ENCODE peak calls at places on chromosomes 11 and 22, in nine cellular contexts. One of them, this sample, is unnamed.

GRCh38 chr11:86275493-86276370 is 26.3 kb upstream of the HIKESHI start:
- DNase-seq in mucosa of descending colon: no peak
- DNase-seq in foreskin fibroblast: no peak
- DNase-seq in fibroblast of lung: no peak
- DNase-seq in astrocyte of the spinal cord: no peak
- DNase-seq in mammary epithelial cell: no peak
- DNase-seq in choroid plexus epithelial cell: no peak
- DNase-seq in fibroblast of pulmonary artery: no peak
- DNase-seq in upper lobe of right lung: no peak
- DNase-seq in this sample: no peak

GRCh38 chr11:28447226-28447625 is 339.0 kb downstream of the METTL15 start:
- DNase-seq in astrocyte of the spinal cord: peak; percentile 60
- DNase-seq in fibroblast of pulmonary artery: peak; percentile 35
- DNase-seq in fibroblast of lung: peak; percentile 71
- DNase-seq in choroid plexus epithelial cell: peak; percentile 89
- DNase-seq in foreskin fibroblast: peak; percentile 56
- DNase-seq in mucosa of descending colon: no peak
- DNase-seq in upper lobe of right lung: no peak
- DNase-seq in mammary epithelial cell: no peak
- DNase-seq in this sample: peak; percentile 24

GRCh38 chr11:7561562-7561961 is 47.8 kb downstream of the PPFIBP2 start:
- DNase-seq in upper lobe of right lung: no peak
- DNase-seq in astrocyte of the spinal cord: no peak
- DNase-seq in mammary epithelial cell: no peak
- DNase-seq in fibroblast of lung: no peak
- DNase-seq in fibroblast of pulmonary artery: no peak
- DNase-seq in mucosa of descending colon: no peak
- DNase-seq in foreskin fibroblast: no peak
- DNase-seq in choroid plexus epithelial cell: no peak
- DNase-seq in this sample: no peak

GRCh38 chr11:120052196-120052775 is 85.6 kb downstream of the TRIM29 start:
- DNase-seq in mammary epithelial cell: no peak
- DNase-seq in mucosa of descending colon: no peak
- DNase-seq in upper lobe of right lung: no peak
- DNase-seq in astrocyte of the spinal cord: no peak
- DNase-seq in fibroblast of lung: no peak
- DNase-seq in fibroblast of pulmonary artery: no peak
- DNase-seq in choroid plexus epithelial cell: no peak
- DNase-seq in foreskin fibroblast: no peak
- DNase-seq in this sample: no peak

GRCh38 chr11:112728288-112728687 is 232.9 kb upstream of the NCAM1 start:
- DNase-seq in foreskin fibroblast: no peak
- DNase-seq in astrocyte of the spinal cord: no peak
- DNase-seq in fibroblast of lung: no peak
- DNase-seq in mucosa of descending colon: no peak
- DNase-seq in fibroblast of pulmonary artery: no peak
- DNase-seq in mammary epithelial cell: no peak
- DNase-seq in choroid plexus epithelial cell: no peak
- DNase-seq in upper lobe of right lung: no peak
- DNase-seq in this sample: no peak

GRCh38 chr11:130514851-130515250 is 66.4 kb downstream of the ADAMTS15 start:
- DNase-seq in foreskin fibroblast: no peak
- DNase-seq in mucosa of descending colon: no peak
- DNase-seq in astrocyte of the spinal cord: no peak
- DNase-seq in fibroblast of lung: no peak
- DNase-seq in choroid plexus epithelial cell: no peak
- DNase-seq in upper lobe of right lung: no peak
- DNase-seq in mammary epithelial cell: no peak
- DNase-seq in fibroblast of pulmonary artery: no peak
- DNase-seq in this sample: no peak

GRCh38 chr22:46019351-46019750 is 42.4 kb upstream of the WNT7B start:
- DNase-seq in mammary epithelial cell: no peak
- DNase-seq in upper lobe of right lung: no peak
- DNase-seq in mucosa of descending colon: no peak
- DNase-seq in fibroblast of lung: no peak
- DNase-seq in astrocyte of the spinal cord: no peak
- DNase-seq in foreskin fibroblast: no peak
- DNase-seq in choroid plexus epithelial cell: no peak
- DNase-seq in fibroblast of pulmonary artery: no peak
- DNase-seq in this sample: no peak

GRCh38 chr11:95445746-95446333 is 214.8 kb upstream of the SESN3 start:
- DNase-seq in foreskin fibroblast: no peak
- DNase-seq in mucosa of descending colon: no peak
- DNase-seq in upper lobe of right lung: no peak
- DNase-seq in fibroblast of pulmonary artery: no peak
- DNase-seq in choroid plexus epithelial cell: no peak
- DNase-seq in fibroblast of lung: peak; percentile 2
- DNase-seq in mammary epithelial cell: no peak
- DNase-seq in astrocyte of the spinal cord: no peak
- DNase-seq in this sample: no peak

GRCh38 chr11:78876686-78877085 is 302.0 kb upstream of the NARS2 start:
- DNase-seq in fibroblast of lung: no peak
- DNase-seq in astrocyte of the spinal cord: no peak
- DNase-seq in fibroblast of pulmonary artery: no peak
- DNase-seq in foreskin fibroblast: peak; percentile 8
- DNase-seq in mucosa of descending colon: no peak
- DNase-seq in upper lobe of right lung: no peak
- DNase-seq in mammary epithelial cell: peak; percentile 53
- DNase-seq in choroid plexus epithelial cell: no peak
- DNase-seq in this sample: no peak

GRCh38 chr22:20764729-20765128 is 9.2 kb upstream of the SERPIND1 start:
- DNase-seq in astrocyte of the spinal cord: no peak
- DNase-seq in foreskin fibroblast: no peak
- DNase-seq in fibroblast of lung: no peak
- DNase-seq in choroid plexus epithelial cell: no peak
- DNase-seq in mucosa of descending colon: no peak
- DNase-seq in fibroblast of pulmonary artery: no peak
- DNase-seq in upper lobe of right lung: no peak
- DNase-seq in mammary epithelial cell: no peak
- DNase-seq in this sample: no peak

GRCh38 chr22:37518509-37519267 is 527 bp downstream of the CARD10 start:
- DNase-seq in mucosa of descending colon: peak; percentile 60
- DNase-seq in upper lobe of right lung: no peak
- DNase-seq in foreskin fibroblast: peak; percentile 38
- DNase-seq in astrocyte of the spinal cord: no peak
- DNase-seq in mammary epithelial cell: no peak
- DNase-seq in choroid plexus epithelial cell: no peak
- DNase-seq in fibroblast of pulmonary artery: no peak
- DNase-seq in fibroblast of lung: peak; percentile 17
- DNase-seq in this sample: no peak

GRCh38 chr22:26889794-26890193 is 232.4 kb downstream of the MIAT start:
- DNase-seq in upper lobe of right lung: no peak
- DNase-seq in fibroblast of pulmonary artery: no peak
- DNase-seq in fibroblast of lung: no peak
- DNase-seq in astrocyte of the spinal cord: no peak
- DNase-seq in foreskin fibroblast: peak; percentile 27
- DNase-seq in mammary epithelial cell: no peak
- DNase-seq in choroid plexus epithelial cell: peak; percentile 28
- DNase-seq in mucosa of descending colon: no peak
- DNase-seq in this sample: no peak

DNA sequence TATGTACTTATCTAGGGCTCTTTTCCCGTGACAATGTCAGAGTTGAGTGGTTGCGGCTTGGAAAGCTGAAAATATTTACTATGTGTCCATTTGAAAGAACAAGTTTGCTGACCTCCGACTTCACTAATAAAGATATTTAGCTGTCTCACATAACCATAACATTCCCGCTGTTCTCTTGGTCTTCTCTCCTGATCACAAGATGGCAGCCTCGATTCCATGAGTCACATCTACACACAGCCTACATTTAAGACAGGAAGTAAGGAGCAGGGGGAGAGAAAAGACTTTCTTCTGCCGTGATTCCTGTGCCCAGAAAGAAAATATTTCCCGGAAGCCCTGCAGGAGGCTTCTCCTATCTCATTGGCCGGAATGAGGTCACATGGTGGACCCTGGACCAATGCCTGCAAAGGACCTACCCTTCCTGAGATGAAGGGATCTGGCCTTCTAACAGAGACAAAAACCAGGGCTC is 47.4 kb upstream of the SYT13 start:
- DNase-seq in astrocyte of the spinal cord: peak; percentile 43
- DNase-seq in mucosa of descending colon: no peak
- DNase-seq in fibroblast of lung: peak; percentile 24
- DNase-seq in foreskin fibroblast: peak; percentile 51
- DNase-seq in fibroblast of pulmonary artery: peak; percentile 73
- DNase-seq in upper lobe of right lung: no peak
- DNase-seq in choroid plexus epithelial cell: peak; percentile 93
- DNase-seq in mammary epithelial cell: no peak
- DNase-seq in this sample: no peak
- H3K4me3 ChIP-seq in astrocyte of the spinal cord: no peak overlapping the region
- H3K4me3 ChIP-seq in mucosa of descending colon: no peak overlapping the region
- H3K4me3 ChIP-seq in fibroblast of lung: peak overlapping the region; percentile 38
- H3K4me3 ChIP-seq in foreskin fibroblast: peak overlapping the region; percentile 25
- H3K4me3 ChIP-seq in fibroblast of pulmonary artery: peak overlapping the region; percentile 5
- H3K4me3 ChIP-seq in upper lobe of right lung: peak overlapping the region; percentile 27
- H3K4me3 ChIP-seq in choroid plexus epithelial cell: peak overlapping the region; percentile 31
- H3K4me3 ChIP-seq in mammary epithelial cell: no peak overlapping the region
- H3K4me3 ChIP-seq in this sample: no peak overlapping the region

GRCh38 chr11:5508605-5509004 is 1.2 kb downstream of the UBQLN3 start:
- DNase-seq in fibroblast of pulmonary artery: no peak
- DNase-seq in mucosa of descending colon: no peak
- DNase-seq in upper lobe of right lung: no peak
- DNase-seq in foreskin fibroblast: no peak
- DNase-seq in astrocyte of the spinal cord: no peak
- DNase-seq in mammary epithelial cell: no peak
- DNase-seq in fibroblast of lung: no peak
- DNase-seq in choroid plexus epithelial cell: no peak
- DNase-seq in this sample: no peak
- TF ChIP-seq CTCF in fibroblast of pulmonary artery: no peak
- TF ChIP-seq CTCF in mucosa of descending colon: no peak
- TF ChIP-seq CTCF in upper lobe of right lung: no peak
- TF ChIP-seq CTCF in foreskin fibroblast: no peak
- TF ChIP-seq CTCF in astrocyte of the spinal cord: no peak
- TF ChIP-seq CTCF in mammary epithelial cell: no peak
- TF ChIP-seq CTCF in fibroblast of lung: no peak
- TF ChIP-seq CTCF in choroid plexus epithelial cell: no peak
- TF ChIP-seq CTCF in this sample: no peak

GRCh38 chr11:1892558-1892957 is 863 bp upstream of the PRR33 start:
- DNase-seq in fibroblast of lung: no peak
- DNase-seq in mucosa of descending colon: no peak
- DNase-seq in upper lobe of right lung: no peak
- DNase-seq in foreskin fibroblast: no peak
- DNase-seq in mammary epithelial cell: no peak
- DNase-seq in astrocyte of the spinal cord: no peak
- DNase-seq in choroid plexus epithelial cell: no peak
- DNase-seq in fibroblast of pulmonary artery: no peak
- DNase-seq in this sample: no peak

GRCh38 chr11:1891831-1892115 is at the start of gene PRR33:
- DNase-seq in fibroblast of pulmonary artery: no peak
- DNase-seq in mucosa of descending colon: no peak
- DNase-seq in choroid plexus epithelial cell: no peak
- DNase-seq in mammary epithelial cell: no peak
- DNase-seq in fibroblast of lung: no peak
- DNase-seq in upper lobe of right lung: no peak
- DNase-seq in astrocyte of the spinal cord: no peak
- DNase-seq in foreskin fibroblast: no peak
- DNase-seq in this sample: no peak

GRCh38 chr11:1892116-1892515 is 421 bp upstream of the PRR33 start:
- DNase-seq in astrocyte of the spinal cord: no peak
- DNase-seq in mammary epithelial cell: no peak
- DNase-seq in foreskin fibroblast: no peak
- DNase-seq in upper lobe of right lung: peak; percentile 56
- DNase-seq in choroid plexus epithelial cell: no peak
- DNase-seq in mucosa of descending colon: no peak
- DNase-seq in fibroblast of pulmonary artery: no peak
- DNase-seq in fibroblast of lung: no peak
- DNase-seq in this sample: no peak

GRCh38 chr11:1889941-1890855 is 1.5 kb downstream of the PRR33 start:
- DNase-seq in fibroblast of pulmonary artery: no peak
- DNase-seq in mammary epithelial cell: no peak
- DNase-seq in mucosa of descending colon: no peak
- DNase-seq in foreskin fibroblast: no peak
- DNase-seq in astrocyte of the spinal cord: no peak
- DNase-seq in fibroblast of lung: no peak
- DNase-seq in choroid plexus epithelial cell: no peak
- DNase-seq in upper lobe of right lung: peak; percentile 57
- DNase-seq in this sample: no peak

DNA sequence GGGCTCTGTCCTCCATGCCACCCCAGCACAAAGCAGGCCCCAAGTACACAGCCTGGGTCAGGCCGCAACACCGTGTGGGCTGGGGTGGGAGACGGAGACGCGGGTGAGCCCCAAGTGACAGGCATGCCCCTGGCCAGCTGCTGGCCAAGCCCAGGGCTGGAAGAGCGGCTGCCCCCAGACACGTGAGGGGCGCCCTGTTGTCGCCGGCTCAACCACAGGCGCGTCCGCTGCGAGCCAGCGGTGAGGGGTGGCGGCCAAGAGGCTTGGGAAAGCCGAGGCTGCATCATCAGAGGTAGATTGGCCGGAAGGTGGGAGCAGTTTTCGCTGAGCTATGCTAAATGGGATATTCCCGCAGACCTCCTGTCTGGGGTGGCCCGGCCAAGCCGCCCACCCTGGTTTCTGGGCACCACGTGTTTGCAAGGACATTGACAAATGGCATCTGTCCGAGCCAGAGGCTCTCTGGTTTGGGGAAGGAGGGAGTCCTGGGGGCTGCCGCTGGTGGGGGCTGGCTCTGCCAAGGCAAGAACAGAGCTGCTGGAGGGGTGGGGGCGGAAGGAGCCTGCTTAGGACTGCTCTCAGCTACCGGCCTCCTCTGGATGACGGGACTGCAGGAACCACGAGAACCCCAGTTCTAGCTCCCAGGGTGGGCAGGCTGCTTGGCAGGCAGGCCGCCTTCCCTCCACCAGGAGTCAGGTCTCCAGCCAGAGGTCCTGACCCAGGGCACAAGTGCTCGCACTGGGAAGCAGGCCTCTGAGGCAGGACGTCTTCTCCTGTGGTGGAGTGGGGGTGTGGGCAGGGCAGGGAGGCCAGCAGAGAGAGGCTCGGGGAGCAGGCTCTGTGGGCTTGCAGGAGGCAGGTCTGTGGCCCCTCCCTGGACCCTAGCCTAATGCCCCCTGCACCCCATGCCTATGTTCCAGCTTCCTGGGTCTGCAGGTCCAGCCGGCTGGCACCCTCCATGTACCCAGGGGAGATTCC is 552 bp downstream of the PRR33 start:
- DNase-seq in foreskin fibroblast: no peak
- DNase-seq in mucosa of descending colon: no peak
- DNase-seq in astrocyte of the spinal cord: no peak
- DNase-seq in mammary epithelial cell: no peak
- DNase-seq in fibroblast of pulmonary artery: no peak
- DNase-seq in choroid plexus epithelial cell: no peak
- DNase-seq in fibroblast of lung: no peak
- DNase-seq in upper lobe of right lung: peak; percentile 64
- DNase-seq in this sample: no peak
- H3K4me3 ChIP-seq in foreskin fibroblast: no peak overlapping the region
- H3K4me3 ChIP-seq in mucosa of descending colon: no peak overlapping the region
- H3K4me3 ChIP-seq in astrocyte of the spinal cord: no peak overlapping the region
- H3K4me3 ChIP-seq in mammary epithelial cell: no peak overlapping the region
- H3K4me3 ChIP-seq in fibroblast of pulmonary artery: no peak overlapping the region
- H3K4me3 ChIP-seq in choroid plexus epithelial cell: no peak overlapping the region
- H3K4me3 ChIP-seq in fibroblast of lung: no peak overlapping the region
- H3K4me3 ChIP-seq in upper lobe of right lung: no peak overlapping the region
- H3K4me3 ChIP-seq in this sample: no peak overlapping the region

DNA sequence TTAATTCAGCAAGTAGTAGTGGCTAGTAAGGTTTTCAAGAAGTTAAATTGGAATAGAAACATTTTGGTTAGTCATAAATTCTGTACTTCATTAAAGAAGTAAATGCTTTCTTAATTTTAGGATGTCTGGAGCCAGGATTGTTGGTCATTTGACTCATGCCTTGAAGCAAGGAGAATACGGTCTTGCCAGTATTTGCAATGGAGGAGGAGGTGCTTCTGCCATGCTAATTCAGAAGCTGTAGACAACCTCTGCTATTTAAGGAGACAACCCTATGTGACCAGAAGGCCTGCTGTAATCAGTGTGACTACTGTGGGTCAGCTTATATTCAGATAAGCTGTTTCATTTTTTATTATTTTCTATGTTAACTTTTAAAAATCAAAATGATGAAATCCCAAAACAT is 25.8 kb downstream of the ACAT1 start:
- DNase-seq in mucosa of descending colon: no peak
- DNase-seq in upper lobe of right lung: no peak
- DNase-seq in choroid plexus epithelial cell: no peak
- DNase-seq in mammary epithelial cell: no peak
- DNase-seq in fibroblast of pulmonary artery: no peak
- DNase-seq in foreskin fibroblast: peak; percentile 21
- DNase-seq in fibroblast of lung: no peak
- DNase-seq in astrocyte of the spinal cord: no peak
- DNase-seq in this sample: no peak
- TF ChIP-seq CTCF in mucosa of descending colon: no peak
- TF ChIP-seq CTCF in upper lobe of right lung: no peak
- TF ChIP-seq CTCF in choroid plexus epithelial cell: no peak
- TF ChIP-seq CTCF in mammary epithelial cell: no peak
- TF ChIP-seq CTCF in fibroblast of pulmonary artery: no peak
- TF ChIP-seq CTCF in foreskin fibroblast: no peak
- TF ChIP-seq CTCF in fibroblast of lung: no peak
- TF ChIP-seq CTCF in astrocyte of the spinal cord: no peak
- TF ChIP-seq CTCF in this sample: no peak